ENCODE peak calls at places on chromosomes 12 and 14, in nine cellular contexts. N is GM12865, H is SK-N-SH, Q is fibroblast of lung, W is lower lobe of right lung, C is PC-3, I is astrocyte, T is thyroid gland, Y is tibial artery. E is an unnamed sample.

GRCh38 chr12:76193961-76194360 is 109.5 kb upstream of the NAP1L1 start:
- DNase-seq in I (no peak), T (no peak), H (no peak), W (no peak), Y (no peak), Q (no peak), C (no peak), N (no peak), E (no peak)

GRCh38 chr12:94100254-94100653 is 48.1 kb upstream of the PLXNC1 start:
- DNase-seq in T (no peak), Y (no peak), W (no peak), I (peak), Q (peak), N (no peak), C (peak), H (no peak), E (peak)

GRCh38 chr12:80636832-80637231 is 70.6 kb upstream of the MYF6 start:
- DNase-seq in C (no peak), W (no peak), T (no peak), Q (no peak), H (no peak), I (no peak), N (no peak), Y (no peak), E (peak)

GRCh38 chr12:122834229-122834920 is 882 bp upstream of the HIP1R start:
- DNase-seq in H (peak), Q (peak), N (no peak), W (peak), I (no peak), Y (peak), C (peak), T (peak), E (no peak)

GRCh38 chr12:72271741-72272661 is at the start of gene TRHDE:
- DNase-seq in Q (peak), I (peak), N (no peak), Y (peak), W (peak), T (peak), H (peak), C (peak), E (peak)

GRCh38 chr12:50734409-50735263 is 29.3 kb upstream of the ATF1 start:
- DNase-seq in H (peak), N (peak), W (no peak), Q (peak), T (peak), Y (no peak), I (no peak), C (peak), E (no peak)

GRCh38 chr12:75553398-75553797 is 42.0 kb upstream of the KRR1 start:
- DNase-seq in I (peak), H (no peak), Y (no peak), N (no peak), Q (peak), C (no peak), W (no peak), T (no peak), E (no peak)

GRCh38 chr12:161823-162222 is 52.1 kb downstream of the SLC6A12 start:
- DNase-seq in Y (no peak), Q (no peak), H (no peak), W (no peak), T (no peak), N (no peak), C (no peak), I (no peak), E (no peak)

GRCh38 chr14:68975667-68976066 is 3.4 kb downstream of the ACTN1 start:
- DNase-seq in T (peak), W (no peak), H (no peak), Y (peak), I (peak), N (no peak), C (no peak), Q (peak), E (peak)

GRCh38 chr12:10385181-10385613 is 4.6 kb downstream of the KLRK1 start:
- DNase-seq in N (no peak), T (no peak), C (peak), W (no peak), Y (no peak), Q (peak), I (peak), H (no peak), E (no peak)

GRCh38 chr14:26204362-26204953 is 393.4 kb downstream of the NOVA1 start:
- DNase-seq in I (no peak), C (no peak), H (no peak), Y (no peak), N (no peak), Q (no peak), W (no peak), T (peak), E (no peak)

GRCh38 chr14:77000340-77001235 is 27.9 kb downstream of the IRF2BPL start:
- DNase-seq in Y (peak), T (no peak), N (peak), Q (peak), C (no peak), I (peak), W (no peak), H (peak), E (no peak)

GRCh38 chr12:116495260-116495659 is 63.9 kb upstream of the MAP1LC3B2 start:
- DNase-seq in I (peak), H (no peak), Y (no peak), W (no peak), C (peak), Q (peak), T (peak), N (no peak), E (peak)

GRCh38 chr14:50231475-50232275 is at the start of gene SOS2:
- DNase-seq in N (peak), H (peak), T (peak), Y (peak), C (peak), Q (peak), W (peak), I (peak), E (peak)

GRCh38 chr14:94550041-94550440 is 11.2 kb upstream of the SERPINA4 start:
- DNase-seq in N (no peak), T (no peak), W (no peak), Q (no peak), Y (no peak), H (no peak), I (no peak), C (no peak), E (no peak)

GRCh38 chr12:113057565-113058485 is 1.3 kb downstream of the DTX1 start:
- DNase-seq in C (no peak), N (no peak), T (no peak), Y (no peak), I (no peak), Q (no peak), W (no peak), H (no peak), E (no peak)

GRCh38 chr12:18158774-18159557 is 69.0 kb upstream of the RERGL start:
- DNase-seq in H (peak), N (peak), Q (peak), W (no peak), C (peak), Y (no peak), T (no peak), I (no peak), E (peak)

GRCh38 chr14:35406811-35407630 is 2.5 kb upstream of the NFKBIA start:
- DNase-seq in I (peak), C (peak), T (no peak), H (peak), Q (peak), Y (no peak), N (peak), W (no peak), E (peak)

GRCh38 chr12:88325828-88326214 is 183.7 kb downstream of the TMTC3 start:
- DNase-seq in H (no peak), Y (no peak), T (no peak), I (peak), W (no peak), Q (peak), C (peak), N (no peak), E (peak)

GRCh38 chr12:75631809-75632208 is 120.4 kb upstream of the KRR1 start:
- DNase-seq in H (no peak), I (no peak), N (no peak), T (no peak), C (no peak), Q (no peak), Y (no peak), W (no peak), E (no peak)

GRCh38 chr12:110933326-110933974 is 13.1 kb upstream of the MYL2 start:
- DNase-seq in H (no peak), W (no peak), Q (no peak), T (no peak), N (no peak), Y (peak), C (no peak), I (no peak), E (no peak)

GRCh38 chr14:79598339-79598738 is 613.0 kb downstream of the DIO2 start:
- DNase-seq in Y (no peak), Q (peak), N (no peak), T (no peak), C (peak), W (no peak), H (no peak), I (peak), E (peak)

GRCh38 chr14:61188196-61188595 is 92.9 kb downstream of the TMEM30B start:
- DNase-seq in H (no peak), C (no peak), Y (peak), W (peak), N (peak), Q (peak), T (no peak), I (no peak), E (peak)

GRCh38 chr12:25985296-25985992 is 27.0 kb downstream of the RASSF8 start:
- DNase-seq in T (no peak), C (no peak), Y (no peak), H (no peak), I (no peak), Q (no peak), N (no peak), W (no peak), E (no peak)
- TF ChIP-seq CTCF in T (no peak), C (no peak), Y (no peak), H (no peak), I (no peak), Q (no peak), N (no peak), W (no peak), E (no peak)

DNA sequence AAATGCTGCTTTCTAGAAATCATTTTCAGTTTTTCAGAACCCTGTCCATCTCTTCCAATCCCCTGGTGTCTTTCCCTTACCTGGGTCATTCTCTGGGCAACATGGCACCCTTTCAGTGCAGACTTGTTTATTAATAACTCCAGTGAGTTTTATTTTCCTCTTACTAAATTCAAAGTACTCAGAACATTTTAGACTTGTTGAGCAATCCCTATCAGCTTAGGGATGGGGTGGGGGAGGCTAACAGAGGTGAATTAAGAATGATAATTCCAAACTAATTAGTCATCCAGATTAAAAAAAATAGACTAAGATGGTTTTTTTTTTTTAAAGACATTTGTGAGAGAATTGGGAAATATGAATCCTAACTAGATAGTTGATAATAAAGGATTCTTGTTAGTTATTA is 10.7 kb downstream of the GPRC5A start:
- DNase-seq in W (no peak), Y (no peak), T (no peak), C (peak), H (no peak), I (peak), N (no peak), Q (peak), E (peak)
- H3K4me3 ChIP-seq in W (peak), Y (peak), T (no peak), C (peak), H (no peak), I (peak), N (no peak), Q (no peak), E (no peak)

GRCh38 chr12:83451189-83451588 is 764.5 kb downstream of the TMTC2 start:
- DNase-seq in H (no peak), W (no peak), T (no peak), I (no peak), C (no peak), N (no peak), Q (no peak), Y (no peak), E (no peak)
- TF ChIP-seq CTCF in H (no peak), W (no peak), T (no peak), I (no peak), C (peak), N (no peak), Q (no peak), Y (no peak), E (no peak)

GRCh38 chr12:53381739-53382630 is 2.0 kb downstream of the SP1 start:
- DNase-seq in W (peak), Y (peak), N (peak), C (peak), I (no peak), Q (peak), T (peak), H (no peak), E (peak)
- H3K4me3 ChIP-seq in W (peak), Y (peak), N (peak), C (peak), I (peak), Q (peak), T (no peak), H (peak), E (peak)

GRCh38 chr14:93319958-93320357 is 12.9 kb downstream of the BTBD7 start:
- DNase-seq in Y (no peak), W (no peak), Q (no peak), C (no peak), H (no peak), I (no peak), T (no peak), N (peak), E (no peak)

GRCh38 chr14:93320489-93320888 is 12.3 kb downstream of the BTBD7 start:
- DNase-seq in Y (no peak), Q (peak), I (peak), W (no peak), T (no peak), N (no peak), C (no peak), H (no peak), E (no peak)

GRCh38 chr14:93326196-93326595 is 6.6 kb downstream of the BTBD7 start:
- DNase-seq in W (no peak), C (peak), T (no peak), I (no peak), Q (no peak), N (no peak), Y (no peak), H (no peak), E (no peak)

GRCh38 chr14:93322886-93323596 is 9.8 kb downstream of the BTBD7 start:
- DNase-seq in T (no peak), I (no peak), Y (no peak), H (no peak), C (no peak), N (no peak), W (no peak), Q (no peak), E (no peak)

GRCh38 chr14:93323597-93323992 is 9.2 kb downstream of the BTBD7 start:
- DNase-seq in W (no peak), H (no peak), Q (no peak), C (no peak), Y (no peak), N (no peak), T (no peak), I (no peak), E (no peak)
- TF ChIP-seq CTCF in W (no peak), H (no peak), Q (no peak), C (no peak), Y (no peak), N (no peak), T (no peak), I (no peak), E (no peak)

GRCh38 chr12:15372313-15372712 is 50.0 kb downstream of the PTPRO start:
- DNase-seq in C (no peak), T (no peak), H (no peak), Y (no peak), W (no peak), I (no peak), N (no peak), Q (no peak), E (no peak)
- H3K4me3 ChIP-seq in C (no peak), T (no peak), H (no peak), Y (no peak), W (no peak), I (no peak), N (no peak), Q (no peak), E (no peak)